ENCODE peak calls at places on chromosomes 13 and 19, in four cellular contexts. R, G, N and B are unnamed samples. For H3K27me3 and H3K4me1, the result is how much of the 10 kb centered on the place peaks cover.

GRCh38 chr13:39417131-39417530 is 185.9 kb downstream of the LHFPL6 start:
- DNase-seq in R (no peak), G (peak), N (no peak), B (no peak)

GRCh38 chr13:77990973-77991372 is 72.3 kb upstream of the EDNRB start:
- DNase-seq in R (no peak), G (peak), N (no peak), B (peak)

GRCh38 chr19:4580021-4580901 is 20.8 kb upstream of the SEMA6B start:
- DNase-seq in R (no peak), G (peak), N (no peak), B (no peak)

GRCh38 chr19:2994588-2995131 is 17.3 kb downstream of the TLE6 start:
- DNase-seq in R (no peak), G (no peak), N (no peak), B (no peak)

GRCh38 chr19:45117167-45117594 is 24.2 kb downstream of the PPP1R37 start:
- DNase-seq in R (no peak), G (peak), N (no peak), B (no peak)

GRCh38 chr19:35248310-35249145 is at the start of gene LSR:
- DNase-seq in R (peak), G (peak), N (no peak), B (no peak)

GRCh38 chr19:28504139-28504538 is 708.8 kb downstream of the UQCRFS1 start:
- DNase-seq in R (no peak), G (no peak), N (no peak), B (no peak)

GRCh38 chr13:26707122-26708006 is 53.2 kb downstream of the GPR12 start:
- DNase-seq in R (no peak), G (peak), N (no peak), B (no peak)

GRCh38 chr19:22610121-22610520 is 24.0 kb upstream of the ZNF492 start:
- DNase-seq in R (no peak), G (no peak), N (no peak), B (no peak)

GRCh38 chr13:78022164-78022877 is 103.7 kb upstream of the EDNRB start:
- DNase-seq in R (peak), G (no peak), N (no peak), B (no peak)

GRCh38 chr13:102930566-102930965 is 84.7 kb downstream of the ERCC5 start:
- DNase-seq in R (no peak), G (no peak), N (no peak), B (no peak)

GRCh38 chr13:51000576-51001260 is 91.1 kb downstream of the RNASEH2B start:
- DNase-seq in R (no peak), G (no peak), N (peak), B (peak)

GRCh38 chr19:47446534-47447469 is 24.9 kb downstream of the SLC8A2 start:
- DNase-seq in R (peak), G (peak), N (no peak), B (no peak)

GRCh38 chr13:94344126-94344863 is 135.2 kb downstream of the DCT start:
- DNase-seq in R (no peak), G (no peak), N (no peak), B (no peak)

GRCh38 chr19:13077233-13077632 is 25.4 kb downstream of the LYL1 start:
- DNase-seq in R (no peak), G (no peak), N (no peak), B (no peak)
- H3K27me3 ChIP-seq in R (under half), G (under half), N (under half), B (under half)

DNA sequence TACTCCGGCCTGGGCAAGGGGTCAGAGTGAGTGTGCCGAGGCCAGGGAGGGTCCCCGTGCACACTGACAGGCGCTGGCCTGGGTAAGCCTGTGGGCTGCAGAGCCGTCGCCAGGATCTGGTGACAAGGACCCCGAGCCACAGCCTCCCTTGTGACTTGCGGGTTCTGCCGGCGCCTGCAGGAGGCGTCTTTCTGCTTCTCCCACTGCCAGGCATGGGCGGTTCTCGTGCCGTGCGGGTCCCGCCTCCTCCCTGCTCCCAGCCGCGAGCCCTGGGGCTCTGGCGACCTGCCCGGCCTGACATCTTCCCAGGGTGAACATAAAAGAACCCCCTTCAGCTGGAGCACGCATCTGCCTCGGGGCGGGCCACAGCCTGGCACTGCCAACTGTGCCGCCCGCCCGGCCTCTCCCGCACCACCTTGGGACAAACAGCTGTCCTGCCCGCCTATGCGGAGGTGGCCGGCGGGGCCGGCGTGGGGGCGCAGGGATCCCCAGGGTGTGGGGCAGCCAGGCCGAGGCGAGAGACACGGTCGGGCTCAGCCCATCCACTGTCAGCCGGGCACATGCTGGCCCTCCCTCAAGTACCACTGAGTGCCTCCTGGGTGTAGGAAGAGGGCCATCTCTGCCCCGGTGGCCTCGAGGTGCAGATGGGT is 1.5 kb upstream of the HCN2 start:
- DNase-seq in R (peak), G (peak), N (no peak), B (peak)
- TF ChIP-seq CTCF in R (peak), G (peak), N (no peak), B (peak)

GRCh38 chr13:48255090-48255489 is 22.1 kb downstream of the ITM2B start:
- DNase-seq in R (no peak), G (no peak), N (no peak), B (no peak)

GRCh38 chr13:48252176-48252575 is 19.2 kb downstream of the ITM2B start:
- DNase-seq in R (no peak), G (no peak), N (no peak), B (no peak)

GRCh38 chr13:48249018-48249417 is 16.0 kb downstream of the ITM2B start:
- DNase-seq in R (no peak), G (no peak), N (no peak), B (no peak)

GRCh38 chr13:48253849-48254248 is 20.8 kb downstream of the ITM2B start:
- DNase-seq in R (no peak), G (no peak), N (no peak), B (no peak)

GRCh38 chr13:48251616-48252081 is 18.6 kb downstream of the ITM2B start:
- DNase-seq in R (no peak), G (no peak), N (no peak), B (no peak)
- H3K4me1 ChIP-seq in R (under half), G (under half), N (under half), B (half or more)

GRCh38 chr19:55552206-55552605 is 6.9 kb upstream of the SBK3 start:
- DNase-seq in R (no peak), G (no peak), N (no peak), B (no peak)

GRCh38 chr19:55552620-55553019 is 7.3 kb upstream of the SBK3 start:
- DNase-seq in R (no peak), G (no peak), N (no peak), B (no peak)

GRCh38 chr19:55554749-55555152 is 9.4 kb upstream of the SBK3 start:
- DNase-seq in R (no peak), G (no peak), N (no peak), B (no peak)

GRCh38 chr19:55553217-55554182 is 8.2 kb upstream of the SBK3 start:
- DNase-seq in R (no peak), G (no peak), N (no peak), B (no peak)

GRCh38 chr19:55554302-55554701 is 9.0 kb upstream of the SBK3 start:
- DNase-seq in R (no peak), G (no peak), N (no peak), B (no peak)
- H3K27me3 ChIP-seq in R (under half), G (under half), N (under half), B (under half)

DNA sequence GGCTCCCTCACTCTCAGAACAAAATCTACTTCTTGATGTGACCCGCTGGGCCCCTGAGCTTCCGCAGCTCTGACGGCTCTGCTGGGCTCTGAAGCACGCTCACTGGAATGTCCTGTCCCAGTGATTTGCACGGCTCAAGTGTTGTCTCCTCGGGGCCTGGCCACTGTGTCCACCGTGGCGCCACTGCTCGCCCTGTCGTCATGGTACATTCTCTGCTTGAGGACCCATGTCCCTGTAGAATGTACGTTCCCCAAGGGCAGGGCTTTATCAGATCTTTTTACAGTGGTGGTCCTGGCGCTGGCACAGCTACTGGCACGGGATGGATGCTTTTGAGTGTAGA is 12.1 kb downstream of the KLHL26 start:
- DNase-seq in R (no peak), G (no peak), N (no peak), B (no peak)
- TF ChIP-seq CTCF in R (no peak), G (no peak), N (no peak), B (no peak)

GRCh38 chr19:31312004-31312403 is 37.2 kb downstream of the TSHZ3 start:
- DNase-seq in R (no peak), G (no peak), N (no peak), B (no peak)
- H3K4me1 ChIP-seq in R (under half), G (under half), N (under half), B (under half)